ENCODE peak calls at places on chromosome 10, in five cellular contexts. M, A, D, H and N are unnamed samples.

GRCh38 chr10:126060232-126060935 is 164.0 kb downstream of the FANK1 start:
- DNase-seq in M (no peak), A (peak; percentile 55), D (no peak), H (peak; percentile 73), N (peak; percentile 88)

GRCh38 chr10:48463318-48464003 is 141.4 kb downstream of the ARHGAP22 start:
- DNase-seq in M (peak; percentile 10), A (peak; percentile 86), D (peak; percentile 79), H (peak; percentile 19), N (peak; percentile 24)

GRCh38 chr10:119466655-119467054 is 75.9 kb downstream of the RGS10 start:
- DNase-seq in M (no peak), A (no peak), D (no peak), H (no peak), N (no peak)

GRCh38 chr10:50395279-50395678 is 144.0 kb upstream of the ASAH2 start:
- DNase-seq in M (no peak), A (no peak), D (no peak), H (peak; percentile 86), N (no peak)

GRCh38 chr10:103890194-103890658 is 27.8 kb downstream of the STN1 start:
- DNase-seq in M (no peak), A (no peak), D (no peak), H (no peak), N (no peak)

GRCh38 chr10:70905071-70906021 is 17.0 kb upstream of the PCBD1 start:
- DNase-seq in M (peak; percentile 4), A (no peak), D (no peak), H (no peak), N (no peak)

GRCh38 chr10:64115913-64116643 is 594.9 kb downstream of the REEP3 start:
- DNase-seq in M (peak; percentile 50), A (peak; percentile 35), D (peak; percentile 82), H (peak; percentile 19), N (peak; percentile 4)

GRCh38 chr10:90051474-90051873 is 350.1 kb downstream of the KIF20B start:
- DNase-seq in M (no peak), A (no peak), D (no peak), H (no peak), N (no peak)

GRCh38 chr10:5933909-5934546 is 43.3 kb downstream of the IL15RA start:
- DNase-seq in M (no peak), A (no peak), D (no peak), H (no peak), N (no peak)

GRCh38 chr10:126387041-126387908 is 1.0 kb downstream of the ADAM12 start:
- DNase-seq in M (peak; percentile 72), A (peak; percentile 86), D (peak; percentile 93), H (peak; percentile 83), N (peak; percentile 91)

GRCh38 chr10:82934947-82935346 is 1060.0 kb downstream of the NRG3 start:
- DNase-seq in M (no peak), A (no peak), D (no peak), H (no peak), N (no peak)

GRCh38 chr10:106705576-106706526 is 458.7 kb downstream of the SORCS1 start:
- DNase-seq in M (peak; percentile 80), A (peak; percentile 88), D (peak; percentile 88), H (peak; percentile 84), N (peak; percentile 43)

GRCh38 chr10:99870051-99870730 is 87.8 kb downstream of the ABCC2 start:
- DNase-seq in M (no peak), A (no peak), D (peak; percentile 43), H (no peak), N (peak; percentile 38)

GRCh38 chr10:98106531-98106930 is 27.9 kb upstream of the R3HCC1L start:
- DNase-seq in M (no peak), A (no peak), D (no peak), H (no peak), N (no peak)

GRCh38 chr10:84478155-84478554 is 149.8 kb downstream of the CCSER2 start:
- DNase-seq in M (no peak), A (no peak), D (no peak), H (peak; percentile 77), N (no peak)

GRCh38 chr10:20473361-20473760 is 423.8 kb downstream of the NEBL start:
- DNase-seq in M (no peak), A (no peak), D (no peak), H (peak; percentile 66), N (no peak)
- H3K4me3 ChIP-seq in M (no peak overlapping the region), A (no peak overlapping the region), D (no peak overlapping the region), H (no peak overlapping the region), N (no peak overlapping the region)

DNA sequence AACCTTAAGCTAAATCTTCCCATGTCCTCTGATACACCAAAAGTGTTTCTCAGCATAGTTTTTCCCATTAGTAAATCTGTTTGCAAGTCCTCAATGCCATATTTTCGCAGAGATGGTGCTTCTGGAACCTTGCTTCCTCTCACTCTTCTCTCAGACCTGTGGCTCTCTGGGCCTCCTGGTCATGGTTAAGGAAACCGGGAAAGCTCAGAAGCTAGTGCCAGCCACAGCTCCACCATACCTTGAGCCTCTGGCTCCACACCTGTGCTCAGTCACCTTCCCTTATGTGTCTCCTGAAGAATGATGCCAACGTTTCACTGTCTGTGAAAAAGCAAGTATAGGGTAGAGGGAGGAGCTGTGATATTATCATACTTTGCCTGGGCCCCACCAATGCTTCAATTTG is 149.6 kb downstream of the CYP26A1 start:
- DNase-seq in M (no peak), A (no peak), D (no peak), H (no peak), N (no peak)
- H3K4me3 ChIP-seq in M (no peak overlapping the region), A (no peak overlapping the region), D (peak overlapping the region; percentile 11), H (no peak overlapping the region), N (no peak overlapping the region)

GRCh38 chr10:62244088-62244487 is 24.6 kb downstream of the RTKN2 start:
- DNase-seq in M (no peak), A (no peak), D (no peak), H (no peak), N (no peak)
- H3K4me3 ChIP-seq in M (no peak overlapping the region), A (no peak overlapping the region), D (no peak overlapping the region), H (no peak overlapping the region), N (no peak overlapping the region)

GRCh38 chr10:66929375-66929774 is 3.5 kb downstream of the LRRTM3 start:
- DNase-seq in M (no peak), A (no peak), D (no peak), H (no peak), N (no peak)

GRCh38 chr10:66927271-66927950 is 1.6 kb downstream of the LRRTM3 start:
- DNase-seq in M (no peak), A (no peak), D (no peak), H (no peak), N (no peak)

GRCh38 chr10:66926841-66927240 is 1.0 kb downstream of the LRRTM3 start:
- DNase-seq in M (no peak), A (no peak), D (no peak), H (no peak), N (no peak)

GRCh38 chr10:66928791-66929190 is 3.0 kb downstream of the LRRTM3 start:
- DNase-seq in M (no peak), A (no peak), D (no peak), H (no peak), N (no peak)

DNA sequence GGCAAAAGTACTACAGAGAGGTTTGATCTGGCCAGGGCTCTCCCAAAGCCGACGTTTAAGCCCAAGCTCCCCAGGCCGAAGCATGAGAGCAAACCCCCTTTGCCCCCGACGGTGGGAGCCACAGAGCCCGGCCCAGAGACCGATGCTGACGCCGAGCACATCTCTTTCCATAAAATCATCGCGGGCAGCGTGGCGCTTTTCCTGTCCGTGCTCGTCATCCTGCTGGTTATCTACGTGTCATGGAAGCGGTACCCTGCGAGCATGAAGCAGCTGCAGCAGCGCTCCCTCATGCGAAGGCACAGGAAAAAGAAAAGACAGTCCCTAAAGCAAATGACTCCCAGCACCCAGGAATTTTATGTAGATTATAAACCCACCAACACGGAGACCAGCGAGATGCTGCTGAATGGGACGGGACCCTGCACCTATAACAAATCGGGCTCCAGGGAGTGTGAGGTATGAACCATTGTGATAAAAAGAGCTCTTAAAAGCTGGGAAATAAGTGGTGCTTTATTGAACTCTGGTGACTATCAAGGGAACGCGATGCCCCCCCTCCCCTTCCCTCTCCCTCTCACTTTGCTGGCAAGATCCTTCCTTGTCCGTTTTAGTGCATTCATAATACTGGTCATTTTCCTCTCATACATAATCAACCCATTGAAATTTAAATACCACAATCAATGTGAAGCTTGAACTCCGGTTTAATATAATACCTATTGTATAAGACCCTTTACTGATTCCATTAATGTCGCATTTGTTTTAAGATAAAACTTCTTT is 2.3 kb downstream of the LRRTM3 start:
- DNase-seq in M (peak; percentile 36), A (peak; percentile 45), D (peak; percentile 70), H (peak; percentile 1), N (no peak)
- H3K4me3 ChIP-seq in M (peak overlapping the region; percentile 51), A (no peak overlapping the region), D (peak overlapping the region; percentile 36), H (no peak overlapping the region), N (peak overlapping the region; percentile 3)